ENCODE peak calls at places on chromosomes 16 and 17, in eight cellular contexts. One of them, this sample, is unnamed.

GRCh38 chr16:73028721-73029361 is 19.1 kb downstream of the ZFHX3 start:
- DNase-seq in IMR-90: no peak
- DNase-seq in A549: no peak
- DNase-seq in testis: no peak
- DNase-seq in SJCRH30: no peak
- DNase-seq in endothelial cell of umbilical vein: no peak
- DNase-seq in Peyer's patch: no peak
- DNase-seq in RWPE1: no peak
- DNase-seq in this sample: no peak

GRCh38 chr17:69093279-69093789 is 32.6 kb upstream of the ABCA9 start:
- DNase-seq in endothelial cell of umbilical vein: peak
- DNase-seq in RWPE1: no peak
- DNase-seq in SJCRH30: no peak
- DNase-seq in IMR-90: no peak
- DNase-seq in Peyer's patch: no peak
- DNase-seq in testis: peak
- DNase-seq in A549: no peak
- DNase-seq in this sample: peak

GRCh38 chr17:38768417-38768816 is 15.9 kb downstream of the PSMB3 start:
- DNase-seq in IMR-90: no peak
- DNase-seq in endothelial cell of umbilical vein: no peak
- DNase-seq in A549: no peak
- DNase-seq in SJCRH30: no peak
- DNase-seq in RWPE1: no peak
- DNase-seq in testis: no peak
- DNase-seq in Peyer's patch: no peak
- DNase-seq in this sample: no peak

GRCh38 chr16:30956601-30957455 is 726 bp upstream of the SETD1A start:
- DNase-seq in testis: peak
- DNase-seq in A549: peak
- DNase-seq in Peyer's patch: peak
- DNase-seq in IMR-90: peak
- DNase-seq in RWPE1: peak
- DNase-seq in endothelial cell of umbilical vein: peak
- DNase-seq in SJCRH30: peak
- DNase-seq in this sample: peak

GRCh38 chr17:58756246-58757161 is 850 bp downstream of the PPM1E start:
- DNase-seq in testis: peak
- DNase-seq in SJCRH30: peak
- DNase-seq in A549: no peak
- DNase-seq in IMR-90: no peak
- DNase-seq in RWPE1: no peak
- DNase-seq in Peyer's patch: no peak
- DNase-seq in endothelial cell of umbilical vein: no peak
- DNase-seq in this sample: no peak

GRCh38 chr17:21282231-21282630 is 2.3 kb upstream of the MAP2K3 start:
- DNase-seq in IMR-90: peak
- DNase-seq in RWPE1: peak
- DNase-seq in SJCRH30: peak
- DNase-seq in Peyer's patch: no peak
- DNase-seq in testis: no peak
- DNase-seq in endothelial cell of umbilical vein: peak
- DNase-seq in A549: peak
- DNase-seq in this sample: no peak

GRCh38 chr16:4474192-4474961 is at the start of gene NMRAL1:
- DNase-seq in testis: peak
- DNase-seq in SJCRH30: no peak
- DNase-seq in Peyer's patch: peak
- DNase-seq in RWPE1: peak
- DNase-seq in IMR-90: peak
- DNase-seq in A549: peak
- DNase-seq in endothelial cell of umbilical vein: peak
- DNase-seq in this sample: peak

GRCh38 chr16:89010210-89010925 is 33.4 kb upstream of the CBFA2T3 start:
- DNase-seq in A549: no peak
- DNase-seq in testis: no peak
- DNase-seq in endothelial cell of umbilical vein: no peak
- DNase-seq in IMR-90: no peak
- DNase-seq in Peyer's patch: no peak
- DNase-seq in SJCRH30: no peak
- DNase-seq in RWPE1: no peak
- DNase-seq in this sample: no peak

GRCh38 chr17:81069084-81069645 is 34.2 kb downstream of the BAIAP2 start:
- DNase-seq in RWPE1: no peak
- DNase-seq in SJCRH30: no peak
- DNase-seq in endothelial cell of umbilical vein: no peak
- DNase-seq in testis: no peak
- DNase-seq in IMR-90: no peak
- DNase-seq in Peyer's patch: no peak
- DNase-seq in A549: no peak
- DNase-seq in this sample: peak

GRCh38 chr17:29615048-29615385 is 7.7 kb downstream of the CORO6 start:
- DNase-seq in A549: no peak
- DNase-seq in Peyer's patch: peak
- DNase-seq in RWPE1: no peak
- DNase-seq in endothelial cell of umbilical vein: no peak
- DNase-seq in IMR-90: no peak
- DNase-seq in testis: no peak
- DNase-seq in SJCRH30: no peak
- DNase-seq in this sample: peak

GRCh38 chr17:29616300-29617048 is 6.2 kb downstream of the CORO6 start:
- DNase-seq in SJCRH30: no peak
- DNase-seq in IMR-90: no peak
- DNase-seq in A549: no peak
- DNase-seq in endothelial cell of umbilical vein: no peak
- DNase-seq in testis: no peak
- DNase-seq in Peyer's patch: no peak
- DNase-seq in RWPE1: no peak
- DNase-seq in this sample: no peak

GRCh38 chr17:29617125-29617480 is 5.6 kb downstream of the CORO6 start:
- DNase-seq in testis: peak
- DNase-seq in IMR-90: peak
- DNase-seq in A549: peak
- DNase-seq in RWPE1: no peak
- DNase-seq in endothelial cell of umbilical vein: peak
- DNase-seq in SJCRH30: no peak
- DNase-seq in Peyer's patch: peak
- DNase-seq in this sample: peak

GRCh38 chr17:29614345-29615047 is 8.2 kb downstream of the CORO6 start:
- DNase-seq in RWPE1: no peak
- DNase-seq in SJCRH30: no peak
- DNase-seq in endothelial cell of umbilical vein: no peak
- DNase-seq in IMR-90: no peak
- DNase-seq in A549: no peak
- DNase-seq in testis: no peak
- DNase-seq in Peyer's patch: no peak
- DNase-seq in this sample: no peak

GRCh38 chr17:29615492-29616299 is 7.0 kb downstream of the CORO6 start:
- DNase-seq in endothelial cell of umbilical vein: peak
- DNase-seq in SJCRH30: no peak
- DNase-seq in IMR-90: peak
- DNase-seq in RWPE1: peak
- DNase-seq in testis: peak
- DNase-seq in A549: peak
- DNase-seq in Peyer's patch: peak
- DNase-seq in this sample: peak
- H3K27ac ChIP-seq in endothelial cell of umbilical vein: no peak
- H3K27ac ChIP-seq in SJCRH30: no peak
- H3K27ac ChIP-seq in IMR-90: no peak
- H3K27ac ChIP-seq in RWPE1: peak
- H3K27ac ChIP-seq in testis: peak
- H3K27ac ChIP-seq in A549: peak
- H3K27ac ChIP-seq in Peyer's patch: peak
- H3K27ac ChIP-seq in this sample: no peak

DNA sequence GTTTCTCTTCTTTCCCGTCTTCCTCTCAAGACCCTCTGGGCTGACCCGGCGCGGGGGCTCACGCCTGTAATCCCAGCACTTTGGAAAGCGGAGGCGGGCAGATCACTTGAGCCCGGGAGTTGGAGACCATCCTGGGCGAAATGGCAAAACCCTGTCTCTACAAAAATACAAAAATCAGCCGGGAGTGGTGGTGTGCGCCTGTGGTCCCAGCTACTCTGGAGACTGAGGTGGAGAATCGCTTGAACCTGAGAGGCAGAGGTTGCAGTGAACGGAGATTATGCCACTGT is 3.1 kb downstream of the HOXB1 start:
- DNase-seq in endothelial cell of umbilical vein: no peak
- DNase-seq in A549: no peak
- DNase-seq in Peyer's patch: no peak
- DNase-seq in RWPE1: no peak
- DNase-seq in testis: no peak
- DNase-seq in IMR-90: no peak
- DNase-seq in SJCRH30: no peak
- DNase-seq in this sample: no peak
- H3K27ac ChIP-seq in endothelial cell of umbilical vein: no peak
- H3K27ac ChIP-seq in A549: peak
- H3K27ac ChIP-seq in Peyer's patch: no peak
- H3K27ac ChIP-seq in RWPE1: no peak
- H3K27ac ChIP-seq in testis: no peak
- H3K27ac ChIP-seq in IMR-90: no peak
- H3K27ac ChIP-seq in SJCRH30: no peak
- H3K27ac ChIP-seq in this sample: no peak

GRCh38 chr16:1164382-1164781 is 11.5 kb downstream of the CACNA1H start:
- DNase-seq in Peyer's patch: no peak
- DNase-seq in SJCRH30: no peak
- DNase-seq in endothelial cell of umbilical vein: no peak
- DNase-seq in A549: no peak
- DNase-seq in testis: no peak
- DNase-seq in IMR-90: no peak
- DNase-seq in RWPE1: no peak
- DNase-seq in this sample: no peak

GRCh38 chr16:1164975-1165374 is 12.1 kb downstream of the CACNA1H start:
- DNase-seq in RWPE1: no peak
- DNase-seq in endothelial cell of umbilical vein: no peak
- DNase-seq in SJCRH30: no peak
- DNase-seq in IMR-90: no peak
- DNase-seq in A549: no peak
- DNase-seq in Peyer's patch: no peak
- DNase-seq in testis: no peak
- DNase-seq in this sample: no peak

GRCh38 chr16:1160773-1161348 is 8.0 kb downstream of the CACNA1H start:
- DNase-seq in SJCRH30: no peak
- DNase-seq in testis: no peak
- DNase-seq in IMR-90: no peak
- DNase-seq in Peyer's patch: no peak
- DNase-seq in RWPE1: no peak
- DNase-seq in endothelial cell of umbilical vein: no peak
- DNase-seq in A549: no peak
- DNase-seq in this sample: no peak

GRCh38 chr16:1163567-1164055 is 10.7 kb downstream of the CACNA1H start:
- DNase-seq in Peyer's patch: no peak
- DNase-seq in endothelial cell of umbilical vein: no peak
- DNase-seq in A549: no peak
- DNase-seq in testis: no peak
- DNase-seq in RWPE1: no peak
- DNase-seq in SJCRH30: peak
- DNase-seq in IMR-90: peak
- DNase-seq in this sample: no peak

GRCh38 chr16:1162701-1163566 is 10.0 kb downstream of the CACNA1H start:
- DNase-seq in Peyer's patch: no peak
- DNase-seq in IMR-90: no peak
- DNase-seq in endothelial cell of umbilical vein: no peak
- DNase-seq in SJCRH30: no peak
- DNase-seq in RWPE1: no peak
- DNase-seq in testis: no peak
- DNase-seq in A549: no peak
- DNase-seq in this sample: no peak
- H3K27ac ChIP-seq in Peyer's patch: no peak
- H3K27ac ChIP-seq in IMR-90: no peak
- H3K27ac ChIP-seq in endothelial cell of umbilical vein: no peak
- H3K27ac ChIP-seq in SJCRH30: no peak
- H3K27ac ChIP-seq in RWPE1: no peak
- H3K27ac ChIP-seq in testis: no peak
- H3K27ac ChIP-seq in A549: peak
- H3K27ac ChIP-seq in this sample: no peak

DNA sequence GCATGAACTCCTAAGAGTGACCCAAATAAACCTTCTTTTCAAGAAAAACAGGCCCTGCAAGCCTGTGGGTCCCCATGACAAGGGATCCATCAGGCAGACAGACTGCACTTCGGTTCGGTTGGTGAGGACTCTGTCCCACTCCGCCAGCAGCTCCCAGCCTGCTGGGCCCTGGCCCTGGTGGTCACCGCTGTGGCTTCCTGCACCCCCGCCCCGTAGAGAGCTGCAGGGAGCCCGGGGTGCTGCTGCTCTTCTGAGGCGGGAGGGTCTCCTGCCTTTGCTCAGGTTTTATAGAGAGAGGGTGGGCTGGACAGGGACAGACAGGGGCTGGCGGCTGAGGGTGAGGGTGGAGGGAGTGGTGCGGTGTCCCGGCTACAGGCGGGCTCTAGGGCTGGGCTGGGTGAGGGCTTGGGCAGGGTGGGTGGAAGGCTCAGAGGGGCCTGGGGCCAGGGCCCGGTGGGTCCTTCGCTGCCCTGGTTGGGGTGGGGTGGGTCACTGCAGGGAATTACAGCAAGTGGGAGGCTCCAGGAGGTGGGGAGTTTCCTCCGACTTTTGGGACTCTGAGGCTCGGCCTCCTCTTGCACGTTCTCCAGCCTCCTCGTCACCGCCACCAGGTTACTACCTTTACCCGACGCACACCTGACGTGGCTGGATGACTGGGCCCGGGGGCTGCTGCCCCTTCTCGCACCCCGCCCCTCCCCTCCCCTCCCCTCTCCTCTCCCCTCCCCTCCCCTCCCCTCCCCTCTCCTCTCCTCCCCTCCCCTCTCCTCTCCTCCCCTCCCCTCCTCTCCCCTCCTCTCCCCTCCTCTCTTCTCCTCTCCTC is 90.2 kb upstream of the CBX4 start:
- DNase-seq in testis: no peak
- DNase-seq in A549: no peak
- DNase-seq in Peyer's patch: no peak
- DNase-seq in SJCRH30: no peak
- DNase-seq in endothelial cell of umbilical vein: no peak
- DNase-seq in IMR-90: no peak
- DNase-seq in RWPE1: no peak
- DNase-seq in this sample: no peak
- H3K27ac ChIP-seq in testis: no peak
- H3K27ac ChIP-seq in A549: peak
- H3K27ac ChIP-seq in Peyer's patch: no peak
- H3K27ac ChIP-seq in SJCRH30: no peak
- H3K27ac ChIP-seq in endothelial cell of umbilical vein: no peak
- H3K27ac ChIP-seq in IMR-90: no peak
- H3K27ac ChIP-seq in RWPE1: no peak
- H3K27ac ChIP-seq in this sample: no peak

GRCh38 chr17:4412933-4413831 is 20.6 kb upstream of the SPNS3 start:
- DNase-seq in IMR-90: peak
- DNase-seq in endothelial cell of umbilical vein: peak
- DNase-seq in RWPE1: peak
- DNase-seq in A549: peak
- DNase-seq in Peyer's patch: peak
- DNase-seq in SJCRH30: peak
- DNase-seq in testis: peak
- DNase-seq in this sample: peak
- H3K27ac ChIP-seq in IMR-90: no peak
- H3K27ac ChIP-seq in endothelial cell of umbilical vein: no peak
- H3K27ac ChIP-seq in RWPE1: no peak
- H3K27ac ChIP-seq in A549: no peak
- H3K27ac ChIP-seq in Peyer's patch: no peak
- H3K27ac ChIP-seq in SJCRH30: no peak
- H3K27ac ChIP-seq in testis: no peak
- H3K27ac ChIP-seq in this sample: no peak

GRCh38 chr17:56756536-56756935 is 77.2 kb downstream of the C17orf67 start:
- DNase-seq in A549: peak
- DNase-seq in endothelial cell of umbilical vein: peak
- DNase-seq in RWPE1: peak
- DNase-seq in IMR-90: peak
- DNase-seq in SJCRH30: no peak
- DNase-seq in testis: no peak
- DNase-seq in Peyer's patch: no peak
- DNase-seq in this sample: no peak
- H3K27ac ChIP-seq in A549: no peak
- H3K27ac ChIP-seq in endothelial cell of umbilical vein: peak
- H3K27ac ChIP-seq in RWPE1: no peak
- H3K27ac ChIP-seq in IMR-90: peak
- H3K27ac ChIP-seq in SJCRH30: no peak
- H3K27ac ChIP-seq in testis: no peak
- H3K27ac ChIP-seq in Peyer's patch: no peak
- H3K27ac ChIP-seq in this sample: no peak